ENCODE peak calls at places on chromosome 15, in ten cellular contexts. L, H, U, O, D, K, E, S, N and V are unnamed samples.

GRCh38 chr15:71096676-71097075 is 18.6 kb upstream of the THSD4 start:
- DNase-seq in L (no peak), H (no peak), U (peak), O (no peak), D (no peak), K (no peak), E (no peak), S (peak), N (no peak), V (no peak)

GRCh38 chr15:33064878-33065277 is 129.6 kb downstream of the FMN1 start:
- DNase-seq in L (peak), H (no peak), U (no peak), O (peak), D (peak), K (no peak), E (peak), S (peak), N (no peak), V (no peak)

GRCh38 chr15:36885709-36886108 is 214.6 kb downstream of the MEIS2 start:
- DNase-seq in L (no peak), H (no peak), U (no peak), O (no peak), D (no peak), K (no peak), E (no peak), S (no peak), N (no peak), V (no peak)

GRCh38 chr15:89406756-89407650 is 72.4 kb upstream of the POLG start:
- DNase-seq in L (no peak), H (no peak), U (no peak), O (no peak), D (no peak), K (no peak), E (no peak), S (no peak), N (no peak), V (no peak)

GRCh38 chr15:60137711-60138396 is 133.7 kb downstream of the FOXB1 start:
- DNase-seq in L (no peak), H (no peak), U (no peak), O (peak), D (peak), K (no peak), E (peak), S (no peak), N (no peak), V (no peak)

GRCh38 chr15:60390931-60391501 is 6.8 kb downstream of the ANXA2 start:
- DNase-seq in L (peak), H (peak), U (peak), O (peak), D (peak), K (no peak), E (peak), S (peak), N (peak), V (no peak)

GRCh38 chr15:63606333-63606732 is 9.1 kb downstream of the FBXL22 start:
- DNase-seq in L (no peak), H (no peak), U (no peak), O (no peak), D (no peak), K (no peak), E (no peak), S (no peak), N (no peak), V (no peak)

GRCh38 chr15:89003865-89004725 is 84.2 kb upstream of the ABHD2 start:
- DNase-seq in L (peak), H (no peak), U (peak), O (peak), D (no peak), K (no peak), E (peak), S (peak), N (peak), V (peak)

GRCh38 chr15:57323806-57324589 is 52.3 kb upstream of the CGNL1 start:
- DNase-seq in L (peak), H (peak), U (no peak), O (no peak), D (peak), K (no peak), E (no peak), S (peak), N (no peak), V (peak)

GRCh38 chr15:64923546-64923945 is 11.8 kb downstream of the ANKDD1A start:
- DNase-seq in L (no peak), H (no peak), U (no peak), O (no peak), D (no peak), K (no peak), E (no peak), S (no peak), N (no peak), V (no peak)

GRCh38 chr15:84681822-84682221 is 23.8 kb upstream of the NMB start:
- DNase-seq in L (peak), H (no peak), U (peak), O (peak), D (no peak), K (no peak), E (peak), S (peak), N (no peak), V (no peak)

GRCh38 chr15:25106209-25106608 is 151.4 kb downstream of the SNRPN start:
- DNase-seq in L (no peak), H (no peak), U (no peak), O (no peak), D (no peak), K (no peak), E (no peak), S (no peak), N (no peak), V (no peak)

GRCh38 chr15:68587769-68588385 is 9.1 kb downstream of the CORO2B start:
- DNase-seq in L (no peak), H (no peak), U (no peak), O (no peak), D (no peak), K (peak), E (no peak), S (no peak), N (peak), V (no peak)

GRCh38 chr15:96625251-96625650 is 294.8 kb downstream of the NR2F2 start:
- DNase-seq in L (no peak), H (no peak), U (no peak), O (peak), D (no peak), K (no peak), E (peak), S (no peak), N (no peak), V (no peak)

GRCh38 chr15:66411190-66411589 is 24.5 kb downstream of the MAP2K1 start:
- DNase-seq in L (no peak), H (no peak), U (no peak), O (no peak), D (no peak), K (no peak), E (no peak), S (no peak), N (no peak), V (no peak)

GRCh38 chr15:68618339-68619302 is 39.8 kb downstream of the CORO2B start:
- DNase-seq in L (peak), H (no peak), U (peak), O (peak), D (no peak), K (no peak), E (peak), S (peak), N (no peak), V (no peak)

GRCh38 chr15:56261854-56262509 is 18.3 kb upstream of the RFX7 start:
- DNase-seq in L (no peak), H (no peak), U (no peak), O (no peak), D (peak), K (no peak), E (no peak), S (no peak), N (no peak), V (no peak)

GRCh38 chr15:71629147-71629760 is 181.1 kb upstream of the NR2E3 start:
- DNase-seq in L (no peak), H (no peak), U (no peak), O (no peak), D (no peak), K (no peak), E (no peak), S (no peak), N (no peak), V (no peak)

GRCh38 chr15:74867562-74868458 is 5.4 kb downstream of the SCAMP2 start:
- DNase-seq in L (no peak), H (peak), U (peak), O (no peak), D (no peak), K (no peak), E (no peak), S (no peak), N (no peak), V (no peak)
- H3K4me3 ChIP-seq in L (no peak), H (no peak), U (no peak), O (no peak), D (no peak), K (no peak), E (no peak), S (no peak), N (no peak), V (no peak)

GRCh38 chr15:55108858-55109518 is 87.8 kb downstream of the RSL24D1 start:
- DNase-seq in L (peak), H (peak), U (peak), O (peak), D (peak), K (peak), E (peak), S (peak), N (peak), V (peak)

GRCh38 chr15:55106155-55106554 is 90.6 kb downstream of the RSL24D1 start:
- DNase-seq in L (no peak), H (no peak), U (no peak), O (no peak), D (no peak), K (no peak), E (peak), S (no peak), N (no peak), V (no peak)

GRCh38 chr15:55108448-55108847 is 88.3 kb downstream of the RSL24D1 start:
- DNase-seq in L (no peak), H (no peak), U (no peak), O (no peak), D (no peak), K (no peak), E (peak), S (no peak), N (no peak), V (no peak)

DNA sequence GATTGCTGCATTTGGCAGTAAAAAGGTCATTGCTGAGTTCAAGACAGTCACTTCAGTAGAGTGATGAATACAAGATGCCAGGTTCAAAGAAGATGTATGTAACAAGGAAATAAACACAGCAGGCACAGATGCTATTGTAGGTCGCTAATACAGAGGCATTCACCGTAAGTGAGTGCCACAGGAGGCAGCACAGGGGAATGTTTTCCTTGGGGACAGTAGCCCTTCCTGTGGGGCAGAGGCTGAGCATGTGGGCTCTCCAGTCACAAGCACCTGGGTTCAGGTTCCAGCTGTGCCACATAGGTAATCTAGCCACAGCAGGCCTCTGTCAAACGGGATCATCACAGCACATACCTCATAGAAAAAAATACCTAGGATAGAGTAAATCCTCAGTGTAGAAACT is 86.3 kb downstream of the RSL24D1 start:
- DNase-seq in L (no peak), H (no peak), U (no peak), O (no peak), D (no peak), K (no peak), E (no peak), S (no peak), N (no peak), V (no peak)
- TF ChIP-seq CTCF in L (no peak), H (no peak), U (no peak), O (no peak), D (no peak), K (no peak), E (no peak), S (no peak), N (no peak), V (no peak)

GRCh38 chr15:40932625-40933519 is 3.7 kb downstream of the DLL4 start:
- DNase-seq in L (no peak), H (no peak), U (no peak), O (no peak), D (no peak), K (no peak), E (no peak), S (no peak), N (no peak), V (no peak)
- H3K4me3 ChIP-seq in L (no peak), H (no peak), U (no peak), O (no peak), D (no peak), K (no peak), E (no peak), S (no peak), N (no peak), V (no peak)

GRCh38 chr15:52076889-52077781 is 35.4 kb downstream of the BCL2L10 start:
- DNase-seq in L (peak), H (no peak), U (peak), O (peak), D (no peak), K (no peak), E (peak), S (peak), N (no peak), V (peak)
- TF ChIP-seq CTCF in L (peak), H (no peak), U (no peak), O (peak), D (no peak), K (no peak), E (peak), S (no peak), N (no peak), V (no peak)

DNA sequence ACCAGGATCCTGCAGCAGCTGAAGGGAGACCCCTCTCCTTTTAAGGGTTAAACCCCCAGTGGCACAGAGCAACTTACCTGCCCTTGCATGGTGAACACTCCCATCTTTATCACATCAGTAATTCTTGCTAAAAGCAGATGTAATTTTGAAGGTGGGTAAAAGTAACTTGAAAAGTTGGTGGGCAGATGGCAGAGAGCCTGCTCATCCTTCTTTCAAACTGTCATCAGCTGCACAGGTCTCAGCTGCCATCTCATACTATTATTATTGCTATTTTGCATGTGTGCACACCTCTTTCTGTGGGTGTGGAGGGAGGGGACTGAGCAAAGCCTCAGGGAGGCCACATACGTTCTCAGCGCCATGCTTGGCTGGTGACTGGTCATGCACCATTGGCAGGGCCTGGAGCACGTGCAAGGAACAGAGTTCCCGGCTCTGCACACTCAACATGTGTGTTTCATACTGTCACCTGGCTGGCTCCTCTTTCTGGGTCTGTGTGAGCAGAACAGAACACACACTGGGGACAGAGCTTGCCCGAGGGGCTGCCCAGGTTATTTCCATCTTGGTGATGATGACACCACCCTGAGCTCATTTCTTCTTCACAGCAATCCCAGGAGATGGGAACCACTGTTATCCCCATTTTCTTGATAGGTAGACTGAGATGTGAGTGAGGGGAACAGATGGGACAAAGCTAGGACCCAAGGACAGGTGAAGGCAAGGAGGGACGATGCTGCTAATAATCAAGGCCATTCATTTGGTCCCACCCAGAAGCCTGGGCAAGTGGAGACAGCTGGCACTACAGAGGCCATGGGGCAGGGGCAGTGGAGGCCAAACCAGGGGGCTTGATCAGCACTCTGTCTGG is 95.8 kb upstream of the KLF13 start:
- DNase-seq in L (no peak), H (no peak), U (no peak), O (no peak), D (no peak), K (peak), E (no peak), S (no peak), N (no peak), V (peak)
- H3K4me3 ChIP-seq in L (no peak), H (no peak), U (no peak), O (no peak), D (no peak), K (no peak), E (no peak), S (no peak), N (no peak), V (peak)